ENCODE peak calls at places on chromosomes 5 and 9, in eight cellular contexts. Z, I, B, W, P, L, G and D are unnamed samples.

GRCh38 chr5:158698036-158698667 is 401.6 kb downstream of the EBF1 start:
- DNase-seq in Z (no peak), I (no peak), B (no peak), W (no peak), P (no peak), L (no peak), G (no peak), D (no peak)

GRCh38 chr9:95753762-95754465 is 121.6 kb upstream of the ERCC6L2 start:
- DNase-seq in Z (no peak), I (no peak), B (no peak), W (no peak), P (peak), L (no peak), G (no peak), D (no peak)

GRCh38 chr5:11468334-11469039 is 435.8 kb downstream of the CTNND2 start:
- DNase-seq in Z (peak), I (peak), B (no peak), W (peak), P (no peak), L (no peak), G (no peak), D (no peak)

GRCh38 chr5:14569948-14570691 is 11.5 kb upstream of the OTULINL start:
- DNase-seq in Z (no peak), I (peak), B (no peak), W (peak), P (no peak), L (no peak), G (no peak), D (no peak)

GRCh38 chr9:126166291-126166690 is 160.3 kb upstream of the MVB12B start:
- DNase-seq in Z (no peak), I (no peak), B (no peak), W (no peak), P (no peak), L (no peak), G (no peak), D (no peak)

GRCh38 chr9:132370592-132370991 is 15.8 kb upstream of the SETX start:
- DNase-seq in Z (no peak), I (no peak), B (no peak), W (no peak), P (no peak), L (no peak), G (no peak), D (no peak)

GRCh38 chr5:171647043-171647899 is 138.3 kb upstream of the SMIM23 start:
- DNase-seq in Z (peak), I (peak), B (no peak), W (peak), P (no peak), L (no peak), G (no peak), D (no peak)

GRCh38 chr5:57102905-57103255 is 71.0 kb upstream of the GPBP1 start:
- DNase-seq in Z (no peak), I (no peak), B (no peak), W (peak), P (no peak), L (no peak), G (no peak), D (no peak)

GRCh38 chr5:123180178-123180577 is 91.1 kb downstream of the PRDM6 start:
- DNase-seq in Z (no peak), I (no peak), B (no peak), W (no peak), P (no peak), L (no peak), G (no peak), D (no peak)

GRCh38 chr9:124254261-124254682 is 3.5 kb upstream of the NEK6 start:
- DNase-seq in Z (no peak), I (no peak), B (no peak), W (no peak), P (no peak), L (no peak), G (no peak), D (peak)

GRCh38 chr5:68141494-68141893 is 74.1 kb upstream of the PIK3R1 start:
- DNase-seq in Z (no peak), I (peak), B (no peak), W (peak), P (no peak), L (no peak), G (no peak), D (peak)

GRCh38 chr5:9653811-9654210 is 23.7 kb upstream of the TAS2R1 start:
- DNase-seq in Z (peak), I (peak), B (peak), W (peak), P (no peak), L (peak), G (no peak), D (peak)

GRCh38 chr9:78781681-78782080 is 484.8 kb downstream of the PSAT1 start:
- DNase-seq in Z (peak), I (peak), B (no peak), W (peak), P (no peak), L (no peak), G (no peak), D (no peak)

GRCh38 chr9:16515207-16515606 is 355.3 kb downstream of the BNC2 start:
- DNase-seq in Z (no peak), I (no peak), B (no peak), W (no peak), P (no peak), L (no peak), G (no peak), D (no peak)

GRCh38 chr5:134577022-134577795 is 51.7 kb downstream of the JADE2 start:
- DNase-seq in Z (peak), I (peak), B (no peak), W (peak), P (no peak), L (peak), G (no peak), D (no peak)

GRCh38 chr5:55222061-55222818 is 4.9 kb downstream of the MCIDAS start:
- DNase-seq in Z (no peak), I (no peak), B (no peak), W (no peak), P (no peak), L (no peak), G (no peak), D (peak)

GRCh38 chr5:16383544-16384057 is 82.0 kb downstream of the ZNF622 start:
- DNase-seq in Z (no peak), I (no peak), B (no peak), W (no peak), P (no peak), L (no peak), G (no peak), D (no peak)

GRCh38 chr9:14909631-14910177 is 524 bp downstream of the FREM1 start:
- DNase-seq in Z (no peak), I (no peak), B (peak), W (peak), P (no peak), L (no peak), G (no peak), D (no peak)

GRCh38 chr5:144711172-144711571 is 540.5 kb downstream of the KCTD16 start:
- DNase-seq in Z (no peak), I (no peak), B (no peak), W (no peak), P (no peak), L (no peak), G (no peak), D (no peak)